ENCODE peak calls at places on chromosomes 7 and 10, in five cellular contexts. Q is adrenal gland, Z is heart right ventricle, K is tibial nerve, L is PC-9. D is an unnamed sample.

GRCh38 chr10:28137907-28138880 is 139.3 kb upstream of the ODAD2 start:
- DNase-seq in Q (no peak), Z (no peak), K (no peak), L (no peak), D (no peak)

GRCh38 chr10:104317195-104318095 is 20.8 kb downstream of the ITPRIP start:
- DNase-seq in Q (no peak), Z (no peak), K (peak; percentile 51), L (no peak), D (no peak)

GRCh38 chr10:24272374-24272773 is 63.4 kb downstream of the KIAA1217 start:
- DNase-seq in Q (no peak), Z (no peak), K (no peak), L (no peak), D (no peak)

GRCh38 chr7:91556956-91557650 is 292.9 kb downstream of the FZD1 start:
- DNase-seq in Q (no peak), Z (no peak), K (no peak), L (peak; percentile 68), D (no peak)

GRCh38 chr7:111650456-111650999 is 88.2 kb upstream of the IMMP2L start:
- DNase-seq in Q (no peak), Z (no peak), K (no peak), L (no peak), D (no peak)

GRCh38 chr10:23196201-23196600 is 4.1 kb downstream of the PTF1A start:
- DNase-seq in Q (no peak), Z (no peak), K (no peak), L (no peak), D (no peak)

GRCh38 chr10:1287493-1288480 is 231.6 kb downstream of the WDR37 start:
- DNase-seq in Q (no peak), Z (no peak), K (no peak), L (no peak), D (no peak)

GRCh38 chr7:138553805-138554204 is 93.7 kb downstream of the TRIM24 start:
- DNase-seq in Q (no peak), Z (no peak), K (no peak), L (no peak), D (no peak)

GRCh38 chr7:78450754-78451153 is 652.2 kb downstream of the PHTF2 start:
- DNase-seq in Q (no peak), Z (no peak), K (no peak), L (no peak), D (no peak)

GRCh38 chr7:105587899-105588690 is 6.8 kb upstream of the EFCAB10 start:
- DNase-seq in Q (no peak), Z (no peak), K (no peak), L (no peak), D (peak; percentile 73)

GRCh38 chr10:21281765-21282484 is 243.6 kb downstream of the SKIDA1 start:
- DNase-seq in Q (no peak), Z (no peak), K (no peak), L (no peak), D (no peak)

GRCh38 chr7:82745820-82746219 is 302.2 kb upstream of the CACNA2D1 start:
- DNase-seq in Q (no peak), Z (no peak), K (no peak), L (no peak), D (no peak)
- H3K27ac ChIP-seq in Q (no peak overlapping the region), Z (no peak overlapping the region), K (no peak overlapping the region), L (no peak overlapping the region), D (no peak overlapping the region)

GRCh38 chr10:112954974-112955735 is 5.1 kb downstream of the TCF7L2 start:
- DNase-seq in Q (no peak), Z (no peak), K (no peak), L (no peak), D (no peak)

GRCh38 chr10:112952282-112952991 is 2.4 kb downstream of the TCF7L2 start:
- DNase-seq in Q (peak; percentile 39), Z (no peak), K (no peak), L (peak; percentile 8), D (peak; percentile 58)

GRCh38 chr10:112953760-112954159 is 3.7 kb downstream of the TCF7L2 start:
- DNase-seq in Q (no peak), Z (no peak), K (no peak), L (no peak), D (no peak)

GRCh38 chr10:112951349-112952281 is 1.6 kb downstream of the TCF7L2 start:
- DNase-seq in Q (peak; percentile 59), Z (peak; percentile 67), K (peak; percentile 62), L (peak; percentile 44), D (peak; percentile 86)

DNA sequence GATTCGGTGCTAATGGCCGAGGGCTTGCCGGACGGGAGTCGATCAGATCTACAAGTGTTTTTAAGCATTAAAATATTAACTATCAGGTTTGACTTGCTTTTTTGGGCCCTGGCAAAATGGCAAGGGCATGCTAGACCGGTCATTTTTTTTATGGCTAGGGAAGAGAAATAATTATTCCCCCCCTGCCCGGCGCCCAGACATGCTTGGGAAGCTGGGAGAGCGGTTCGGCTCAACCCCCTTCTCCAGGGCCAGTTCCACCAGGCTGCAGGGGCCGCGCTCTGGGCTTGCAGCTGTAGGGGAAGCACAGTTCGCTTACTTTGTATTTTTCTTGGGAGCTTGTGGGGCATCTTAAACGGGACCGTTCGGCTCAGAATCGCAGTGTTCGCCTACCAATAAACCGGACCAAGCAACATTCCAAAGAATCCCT is 3.0 kb downstream of the TCF7L2 start:
- DNase-seq in Q (peak; percentile 46), Z (peak; percentile 38), K (no peak), L (peak; percentile 11), D (peak; percentile 59)
- H3K4me1 ChIP-seq in Q (peaks cover 46% of the 10 kb centered on the region), Z (peaks cover 63% of the 10 kb centered on the region), K (peaks cover 11% of the 10 kb centered on the region), L (peaks cover 32% of the 10 kb centered on the region), D (peaks cover 50% of the 10 kb centered on the region)

GRCh38 chr10:60314306-60314940 is 75.3 kb downstream of the ANK3 start:
- DNase-seq in Q (no peak), Z (no peak), K (no peak), L (no peak), D (no peak)
- TF ChIP-seq CTCF in Q (no peak), Z (no peak), K (no peak), L (no peak), D (no peak)

DNA sequence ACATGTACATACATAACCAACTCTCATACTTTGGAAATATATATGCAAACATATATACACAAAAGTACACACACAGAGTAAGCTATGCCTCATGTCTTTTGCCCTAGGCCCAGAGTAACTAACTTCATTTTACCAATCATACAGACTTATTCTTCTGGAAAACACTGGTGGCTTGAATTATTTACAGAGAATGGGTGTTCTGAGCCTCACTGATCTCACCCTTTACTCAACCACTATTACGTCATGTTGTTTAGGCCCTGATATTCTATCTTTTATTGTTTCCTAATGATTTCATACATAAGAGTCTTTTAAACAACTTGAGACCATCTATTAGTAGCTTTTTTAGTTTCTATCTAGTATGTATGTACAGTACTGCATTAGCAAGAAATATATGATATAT is 43.0 kb downstream of the ANK3 start:
- DNase-seq in Q (no peak), Z (no peak), K (no peak), L (no peak), D (no peak)
- H3K27ac ChIP-seq in Q (no peak overlapping the region), Z (no peak overlapping the region), K (peak overlapping the region; percentile 70), L (no peak overlapping the region), D (no peak overlapping the region)

GRCh38 chr7:151595702-151596340 is 76.1 kb upstream of the RHEB start:
- DNase-seq in Q (no peak), Z (no peak), K (no peak), L (no peak), D (no peak)

GRCh38 chr7:151597541-151597940 is 77.8 kb upstream of the RHEB start:
- DNase-seq in Q (no peak), Z (no peak), K (no peak), L (no peak), D (no peak)

GRCh38 chr7:151598045-151598444 is 78.3 kb upstream of the RHEB start:
- DNase-seq in Q (no peak), Z (no peak), K (no peak), L (peak; percentile 68), D (peak; percentile 82)

GRCh38 chr7:151601521-151602305 is 82.0 kb upstream of the RHEB start:
- DNase-seq in Q (no peak), Z (no peak), K (no peak), L (no peak), D (no peak)

GRCh38 chr7:151599401-151600227 is 79.9 kb upstream of the RHEB start:
- DNase-seq in Q (peak; percentile 52), Z (peak; percentile 53), K (peak; percentile 37), L (peak; percentile 69), D (peak; percentile 94)
- H3K4me1 ChIP-seq in Q (peaks cover 17% of the 10 kb centered on the region), Z (peaks cover 29% of the 10 kb centered on the region), K (peaks cover 9% of the 10 kb centered on the region), L (peaks cover 71% of the 10 kb centered on the region), D (no peaks in the 10 kb centered on the region)

DNA sequence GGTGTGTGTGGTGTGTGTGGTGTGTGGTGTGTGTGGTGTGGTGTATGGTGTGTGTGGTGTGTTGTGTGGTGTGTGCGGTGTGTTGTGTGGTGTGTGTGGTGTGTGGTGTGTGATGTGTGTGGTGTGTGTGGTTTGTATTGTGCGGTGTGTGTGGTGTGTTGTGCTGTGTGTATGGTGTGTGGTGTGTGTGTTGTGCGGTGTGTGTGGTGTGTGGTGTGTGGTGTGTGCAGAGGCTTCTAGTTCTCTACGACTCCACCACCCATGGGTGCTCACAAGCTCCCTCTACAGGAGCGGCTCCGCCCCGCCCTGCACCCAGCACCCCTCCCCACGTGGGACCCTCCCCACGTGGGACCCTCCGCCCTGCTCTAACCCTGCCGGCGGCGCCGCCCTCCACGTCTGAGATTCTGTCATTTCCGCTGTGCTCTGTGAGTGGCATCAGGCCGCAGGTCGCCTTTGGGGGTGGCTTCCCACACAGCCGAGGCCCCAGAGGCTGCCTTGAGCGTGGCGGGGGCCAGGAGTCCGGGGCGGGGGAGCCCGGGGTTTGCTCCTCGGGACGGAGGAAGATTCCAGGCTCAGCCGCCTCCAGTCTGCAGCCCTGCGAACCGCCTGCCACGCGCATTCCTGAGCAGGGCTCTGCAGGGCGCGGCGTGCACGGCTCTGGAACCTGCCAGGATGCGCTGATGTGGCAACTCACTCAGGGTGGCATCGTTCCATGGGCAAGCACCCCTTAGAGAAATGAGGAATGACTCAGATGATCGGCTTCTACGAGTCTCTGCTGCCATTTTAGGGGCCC is 37.0 kb upstream of the DNAJB6 start:
- DNase-seq in Q (no peak), Z (no peak), K (no peak), L (peak; percentile 72), D (no peak)
- TF ChIP-seq CTCF in Q (no peak), Z (peak; percentile 20), K (no peak), L (no peak), D (peak; percentile 14)